ENCODE peak calls at places on chromosome 16, in six cellular contexts. One of them, this sample, is unnamed. For H3K9me3, the result is how much of the 10 kb centered on the place peaks cover.

GRCh38 chr16:12724216-12724615 is 79.5 kb downstream of the CPPED1 start:
- DNase-seq in stomach: no peak
- DNase-seq in SK-N-SH: no peak
- DNase-seq in sigmoid colon: no peak
- DNase-seq in endothelial cell of umbilical vein: no peak
- DNase-seq in GM12878: no peak
- DNase-seq in this sample: no peak

GRCh38 chr16:16025214-16025968 is 76.0 kb downstream of the ABCC1 start:
- DNase-seq in stomach: no peak
- DNase-seq in sigmoid colon: no peak
- DNase-seq in SK-N-SH: no peak
- DNase-seq in GM12878: no peak
- DNase-seq in endothelial cell of umbilical vein: peak
- DNase-seq in this sample: no peak

GRCh38 chr16:1534021-1535020 is 855 bp downstream of the TMEM204 start:
- DNase-seq in endothelial cell of umbilical vein: peak
- DNase-seq in stomach: no peak
- DNase-seq in SK-N-SH: no peak
- DNase-seq in sigmoid colon: no peak
- DNase-seq in GM12878: no peak
- DNase-seq in this sample: no peak

GRCh38 chr16:20987049-20987448 is 86.5 kb downstream of the LYRM1 start:
- DNase-seq in SK-N-SH: no peak
- DNase-seq in stomach: no peak
- DNase-seq in GM12878: no peak
- DNase-seq in sigmoid colon: no peak
- DNase-seq in endothelial cell of umbilical vein: no peak
- DNase-seq in this sample: no peak

GRCh38 chr16:17067882-17068281 is 402.9 kb downstream of the XYLT1 start:
- DNase-seq in SK-N-SH: no peak
- DNase-seq in sigmoid colon: no peak
- DNase-seq in endothelial cell of umbilical vein: no peak
- DNase-seq in stomach: no peak
- DNase-seq in GM12878: no peak
- DNase-seq in this sample: no peak

GRCh38 chr16:377419-377951 is 4.3 kb downstream of the PGAP6 start:
- DNase-seq in GM12878: no peak
- DNase-seq in endothelial cell of umbilical vein: no peak
- DNase-seq in sigmoid colon: no peak
- DNase-seq in stomach: no peak
- DNase-seq in SK-N-SH: no peak
- DNase-seq in this sample: no peak

GRCh38 chr16:89555265-89555664 is 5.2 kb upstream of the RPL13 start:
- DNase-seq in GM12878: no peak
- DNase-seq in stomach: no peak
- DNase-seq in SK-N-SH: no peak
- DNase-seq in sigmoid colon: no peak
- DNase-seq in endothelial cell of umbilical vein: no peak
- DNase-seq in this sample: no peak

GRCh38 chr16:84652565-84652964 is 4.3 kb downstream of the KLHL36 start:
- DNase-seq in stomach: no peak
- DNase-seq in sigmoid colon: no peak
- DNase-seq in endothelial cell of umbilical vein: no peak
- DNase-seq in SK-N-SH: no peak
- DNase-seq in GM12878: no peak
- DNase-seq in this sample: no peak

GRCh38 chr16:86578056-86578455 is 293 bp upstream of the FOXL1 start:
- DNase-seq in endothelial cell of umbilical vein: peak
- DNase-seq in GM12878: no peak
- DNase-seq in SK-N-SH: no peak
- DNase-seq in stomach: no peak
- DNase-seq in sigmoid colon: no peak
- DNase-seq in this sample: no peak

GRCh38 chr16:58738672-58739296 is 4.7 kb upstream of the GOT2 start:
- DNase-seq in GM12878: no peak
- DNase-seq in endothelial cell of umbilical vein: no peak
- DNase-seq in SK-N-SH: no peak
- DNase-seq in sigmoid colon: no peak
- DNase-seq in stomach: no peak
- DNase-seq in this sample: no peak

GRCh38 chr16:87317766-87318121 is 552 bp upstream of the C16orf95 start:
- DNase-seq in GM12878: no peak
- DNase-seq in endothelial cell of umbilical vein: no peak
- DNase-seq in SK-N-SH: peak
- DNase-seq in stomach: peak
- DNase-seq in sigmoid colon: peak
- DNase-seq in this sample: peak

GRCh38 chr16:13138528-13138927 is 237.1 kb downstream of the SHISA9 start:
- DNase-seq in stomach: no peak
- DNase-seq in endothelial cell of umbilical vein: no peak
- DNase-seq in SK-N-SH: no peak
- DNase-seq in sigmoid colon: no peak
- DNase-seq in GM12878: no peak
- DNase-seq in this sample: no peak

GRCh38 chr16:59886021-59886420 is 1151.9 kb upstream of the GOT2 start:
- DNase-seq in SK-N-SH: no peak
- DNase-seq in stomach: no peak
- DNase-seq in sigmoid colon: peak
- DNase-seq in endothelial cell of umbilical vein: peak
- DNase-seq in GM12878: no peak
- DNase-seq in this sample: no peak

GRCh38 chr16:14063618-14064581 is 7.2 kb upstream of the MRTFB start:
- DNase-seq in endothelial cell of umbilical vein: no peak
- DNase-seq in GM12878: no peak
- DNase-seq in SK-N-SH: no peak
- DNase-seq in stomach: no peak
- DNase-seq in sigmoid colon: no peak
- DNase-seq in this sample: no peak

GRCh38 chr16:64745275-64745674 is 376.6 kb downstream of the CDH11 start:
- DNase-seq in endothelial cell of umbilical vein: no peak
- DNase-seq in GM12878: no peak
- DNase-seq in SK-N-SH: no peak
- DNase-seq in stomach: no peak
- DNase-seq in sigmoid colon: no peak
- DNase-seq in this sample: no peak

GRCh38 chr16:77459534-77460412 is 24.9 kb upstream of the ADAMTS18 start:
- DNase-seq in sigmoid colon: no peak
- DNase-seq in endothelial cell of umbilical vein: no peak
- DNase-seq in SK-N-SH: no peak
- DNase-seq in stomach: no peak
- DNase-seq in GM12878: no peak
- DNase-seq in this sample: no peak

GRCh38 chr16:72935896-72936295 is 112.0 kb downstream of the ZFHX3 start:
- DNase-seq in GM12878: no peak
- DNase-seq in stomach: no peak
- DNase-seq in endothelial cell of umbilical vein: no peak
- DNase-seq in SK-N-SH: no peak
- DNase-seq in sigmoid colon: peak
- DNase-seq in this sample: no peak

GRCh38 chr16:64152010-64152767 is 969.7 kb downstream of the CDH11 start:
- DNase-seq in stomach: no peak
- DNase-seq in GM12878: no peak
- DNase-seq in SK-N-SH: peak
- DNase-seq in endothelial cell of umbilical vein: no peak
- DNase-seq in sigmoid colon: no peak
- DNase-seq in this sample: no peak

GRCh38 chr16:79093554-79093967 is 507.0 kb downstream of the MAF start:
- DNase-seq in SK-N-SH: no peak
- DNase-seq in sigmoid colon: no peak
- DNase-seq in GM12878: no peak
- DNase-seq in endothelial cell of umbilical vein: no peak
- DNase-seq in stomach: no peak
- DNase-seq in this sample: peak

GRCh38 chr16:25747160-25747758 is 55.5 kb downstream of the HS3ST4 start:
- DNase-seq in stomach: no peak
- DNase-seq in GM12878: no peak
- DNase-seq in sigmoid colon: no peak
- DNase-seq in endothelial cell of umbilical vein: no peak
- DNase-seq in SK-N-SH: no peak
- DNase-seq in this sample: no peak

GRCh38 chr16:16857603-16858283 is 478.8 kb downstream of the NPIPA7 start:
- DNase-seq in endothelial cell of umbilical vein: no peak
- DNase-seq in sigmoid colon: no peak
- DNase-seq in GM12878: no peak
- DNase-seq in SK-N-SH: no peak
- DNase-seq in stomach: no peak
- DNase-seq in this sample: no peak

GRCh38 chr16:84617068-84617630 is 729 bp downstream of the COTL1 start:
- DNase-seq in sigmoid colon: peak
- DNase-seq in GM12878: no peak
- DNase-seq in stomach: peak
- DNase-seq in SK-N-SH: peak
- DNase-seq in endothelial cell of umbilical vein: no peak
- DNase-seq in this sample: peak

GRCh38 chr16:7615565-7615964 is 282.9 kb downstream of the RBFOX1 start:
- DNase-seq in GM12878: no peak
- DNase-seq in endothelial cell of umbilical vein: no peak
- DNase-seq in stomach: no peak
- DNase-seq in SK-N-SH: peak
- DNase-seq in sigmoid colon: no peak
- DNase-seq in this sample: no peak

GRCh38 chr16:25224731-25225319 is 8.1 kb downstream of the AQP8 start:
- DNase-seq in stomach: no peak
- DNase-seq in GM12878: no peak
- DNase-seq in endothelial cell of umbilical vein: no peak
- DNase-seq in sigmoid colon: no peak
- DNase-seq in SK-N-SH: no peak
- DNase-seq in this sample: no peak

GRCh38 chr16:85612801-85613608 is at the start of gene GSE1:
- DNase-seq in endothelial cell of umbilical vein: peak
- DNase-seq in stomach: peak
- DNase-seq in GM12878: peak
- DNase-seq in sigmoid colon: peak
- DNase-seq in SK-N-SH: peak
- DNase-seq in this sample: peak

GRCh38 chr16:69855587-69855986 is 93.5 kb downstream of the WWP2 start:
- DNase-seq in endothelial cell of umbilical vein: peak
- DNase-seq in SK-N-SH: no peak
- DNase-seq in stomach: no peak
- DNase-seq in GM12878: no peak
- DNase-seq in sigmoid colon: no peak
- DNase-seq in this sample: no peak
- TF ChIP-seq POLR2AphosphoS5 in endothelial cell of umbilical vein: no peak
- TF ChIP-seq POLR2AphosphoS5 in SK-N-SH: no peak
- TF ChIP-seq POLR2AphosphoS5 in stomach: no peak
- TF ChIP-seq POLR2AphosphoS5 in GM12878: no peak
- TF ChIP-seq POLR2AphosphoS5 in sigmoid colon: no peak
- TF ChIP-seq POLR2AphosphoS5 in this sample: no peak

GRCh38 chr16:46404028-46404427 is 217.2 kb downstream of the SHCBP1 start:
- DNase-seq in endothelial cell of umbilical vein: no peak
- DNase-seq in GM12878: no peak
- DNase-seq in SK-N-SH: no peak
- DNase-seq in sigmoid colon: no peak
- DNase-seq in stomach: no peak
- DNase-seq in this sample: no peak
- H3K9me3 ChIP-seq in endothelial cell of umbilical vein: under half
- H3K9me3 ChIP-seq in GM12878: under half
- H3K9me3 ChIP-seq in SK-N-SH: under half
- H3K9me3 ChIP-seq in sigmoid colon: under half
- H3K9me3 ChIP-seq in stomach: under half
- H3K9me3 ChIP-seq in this sample: under half

DNA sequence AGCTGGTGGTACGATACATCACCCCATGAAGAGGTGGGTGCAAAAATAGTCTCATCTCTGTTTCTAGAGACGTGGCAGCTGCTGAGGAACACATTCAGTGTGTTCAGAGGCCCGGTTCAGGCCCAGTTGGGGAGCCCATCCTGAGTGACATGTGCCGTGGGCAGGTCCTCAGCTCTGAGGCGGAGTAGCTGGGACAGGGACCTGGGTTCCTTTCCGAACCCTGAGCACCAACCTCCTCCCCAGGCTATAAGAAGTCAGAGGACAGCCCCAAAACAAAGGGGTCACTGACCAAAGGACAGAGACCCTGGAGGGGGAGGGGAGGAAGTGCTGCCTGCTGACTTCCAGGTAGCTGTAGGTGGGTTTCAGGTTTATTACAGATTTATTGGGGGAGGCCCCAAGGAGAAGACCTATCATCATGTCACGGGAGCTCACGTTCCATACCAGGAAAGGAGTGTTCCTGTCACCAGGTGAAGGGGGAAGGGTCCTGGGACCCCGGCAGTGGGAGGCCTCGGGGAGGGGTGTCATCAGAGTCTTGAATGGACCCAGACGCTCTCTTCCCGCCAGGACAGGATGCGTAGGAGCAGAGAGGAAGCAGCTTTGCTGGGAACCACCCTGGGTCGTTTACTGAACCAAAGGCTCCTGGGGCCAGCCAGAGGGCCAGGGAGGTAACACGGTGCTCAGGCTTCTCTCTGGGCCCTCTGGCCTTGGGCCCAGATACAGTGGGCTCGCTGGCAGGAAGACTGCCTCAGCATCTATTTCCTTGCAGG is 4.9 kb downstream of the LDHD start:
- DNase-seq in SK-N-SH: no peak
- DNase-seq in endothelial cell of umbilical vein: peak
- DNase-seq in GM12878: no peak
- DNase-seq in stomach: no peak
- DNase-seq in sigmoid colon: no peak
- DNase-seq in this sample: no peak
- TF ChIP-seq POLR2AphosphoS5 in SK-N-SH: peak
- TF ChIP-seq POLR2AphosphoS5 in endothelial cell of umbilical vein: no peak
- TF ChIP-seq POLR2AphosphoS5 in GM12878: no peak
- TF ChIP-seq POLR2AphosphoS5 in stomach: no peak
- TF ChIP-seq POLR2AphosphoS5 in sigmoid colon: no peak
- TF ChIP-seq POLR2AphosphoS5 in this sample: no peak

GRCh38 chr16:9429946-9430345 is 338.5 kb downstream of the HAPSTR1 start:
- DNase-seq in GM12878: no peak
- DNase-seq in endothelial cell of umbilical vein: no peak
- DNase-seq in stomach: no peak
- DNase-seq in SK-N-SH: no peak
- DNase-seq in sigmoid colon: no peak
- DNase-seq in this sample: no peak

GRCh38 chr16:9422769-9423513 is 331.5 kb downstream of the HAPSTR1 start:
- DNase-seq in GM12878: no peak
- DNase-seq in stomach: no peak
- DNase-seq in endothelial cell of umbilical vein: no peak
- DNase-seq in SK-N-SH: no peak
- DNase-seq in sigmoid colon: no peak
- DNase-seq in this sample: no peak

GRCh38 chr16:9428355-9429005 is 337.0 kb downstream of the HAPSTR1 start:
- DNase-seq in endothelial cell of umbilical vein: no peak
- DNase-seq in GM12878: no peak
- DNase-seq in sigmoid colon: no peak
- DNase-seq in SK-N-SH: no peak
- DNase-seq in stomach: no peak
- DNase-seq in this sample: no peak
- H3K9me3 ChIP-seq in endothelial cell of umbilical vein: under half
- H3K9me3 ChIP-seq in GM12878: under half
- H3K9me3 ChIP-seq in sigmoid colon: under half
- H3K9me3 ChIP-seq in SK-N-SH: under half
- H3K9me3 ChIP-seq in stomach: under half
- H3K9me3 ChIP-seq in this sample: under half

GRCh38 chr16:30619643-30620042 is 9.5 kb upstream of the ZNF689 start:
- DNase-seq in GM12878: no peak
- DNase-seq in stomach: no peak
- DNase-seq in endothelial cell of umbilical vein: no peak
- DNase-seq in sigmoid colon: no peak
- DNase-seq in SK-N-SH: no peak
- DNase-seq in this sample: no peak

GRCh38 chr16:30609928-30610839 is at the start of gene ZNF689:
- DNase-seq in endothelial cell of umbilical vein: peak
- DNase-seq in sigmoid colon: peak
- DNase-seq in GM12878: peak
- DNase-seq in SK-N-SH: peak
- DNase-seq in stomach: peak
- DNase-seq in this sample: peak

GRCh38 chr16:30619207-30619606 is 9.0 kb upstream of the ZNF689 start:
- DNase-seq in GM12878: no peak
- DNase-seq in SK-N-SH: no peak
- DNase-seq in sigmoid colon: no peak
- DNase-seq in stomach: no peak
- DNase-seq in endothelial cell of umbilical vein: no peak
- DNase-seq in this sample: no peak

GRCh38 chr16:30615358-30616076 is 5.3 kb upstream of the ZNF689 start:
- DNase-seq in endothelial cell of umbilical vein: peak
- DNase-seq in sigmoid colon: no peak
- DNase-seq in GM12878: no peak
- DNase-seq in SK-N-SH: peak
- DNase-seq in stomach: peak
- DNase-seq in this sample: peak
- TF ChIP-seq POLR2AphosphoS5 in endothelial cell of umbilical vein: no peak
- TF ChIP-seq POLR2AphosphoS5 in sigmoid colon: no peak
- TF ChIP-seq POLR2AphosphoS5 in GM12878: no peak
- TF ChIP-seq POLR2AphosphoS5 in SK-N-SH: no peak
- TF ChIP-seq POLR2AphosphoS5 in stomach: no peak
- TF ChIP-seq POLR2AphosphoS5 in this sample: no peak